ENCODE peak calls at places on chromosome 10, in eight cellular contexts. L is stomach; D is heart right ventricle; F is tibial nerve; C is CD8-positive, alpha-beta memory T cell; W is adrenal gland; U is psoas muscle; K is PC-9. Y is an unnamed sample.

GRCh38 chr10:9166770-9167169 is 1112.3 kb downstream of the GATA3 start:
- DNase-seq in K (no peak), W (no peak), U (no peak), D (no peak), F (no peak), L (no peak), C (no peak), Y (no peak)

GRCh38 chr10:114388275-114388674 is 16.0 kb downstream of the AFAP1L2 start:
- DNase-seq in K (no peak), U (no peak), D (no peak), C (no peak), L (no peak), F (no peak), W (no peak), Y (no peak)

GRCh38 chr10:58773942-58774341 is 261.3 kb downstream of the BICC1 start:
- DNase-seq in L (no peak), W (no peak), K (no peak), F (no peak), U (no peak), C (no peak), D (no peak), Y (no peak)

GRCh38 chr10:24209421-24209770 is 458 bp downstream of the KIAA1217 start:
- DNase-seq in K (no peak), C (no peak), W (peak; percentile 41), D (no peak), L (no peak), F (no peak), U (no peak), Y (no peak)

GRCh38 chr10:59181668-59182067 is 5.2 kb downstream of the PHYHIPL start:
- DNase-seq in F (peak; percentile 21), W (no peak), C (no peak), L (no peak), U (no peak), D (no peak), K (no peak), Y (no peak)

GRCh38 chr10:112820320-112820719 is 129.7 kb upstream of the TCF7L2 start:
- DNase-seq in W (no peak), C (no peak), L (no peak), K (no peak), U (no peak), F (no peak), D (no peak), Y (no peak)

GRCh38 chr10:43610636-43611035 is 4.4 kb downstream of the ZNF485 start:
- DNase-seq in C (no peak), W (no peak), D (no peak), L (no peak), U (no peak), K (no peak), F (no peak), Y (no peak)

GRCh38 chr10:17029581-17030271 is 99.9 kb downstream of the CUBN start:
- DNase-seq in C (peak; percentile 70), D (peak; percentile 49), W (peak; percentile 83), F (peak; percentile 68), K (peak; percentile 11), U (peak; percentile 72), L (peak; percentile 38), Y (no peak)

GRCh38 chr10:116850058-116850611 is 836 bp downstream of the ENO4 start:
- DNase-seq in L (no peak), W (no peak), D (no peak), U (no peak), C (no peak), K (no peak), F (no peak), Y (no peak)

GRCh38 chr10:43259981-43260761 is 6.7 kb downstream of the RASGEF1A start:
- DNase-seq in D (peak; percentile 64), W (peak; percentile 48), L (no peak), F (no peak), U (no peak), K (no peak), C (no peak), Y (peak; percentile 61)

GRCh38 chr10:17144757-17145156 is 15.1 kb upstream of the CUBN start:
- DNase-seq in D (no peak), W (no peak), K (no peak), U (no peak), F (no peak), L (no peak), C (no peak), Y (no peak)

GRCh38 chr10:6053816-6054581 is 8.2 kb downstream of the IL2RA start:
- DNase-seq in K (peak; percentile 31), W (peak; percentile 33), D (peak; percentile 67), F (no peak), L (peak; percentile 68), U (peak; percentile 59), C (no peak), Y (peak; percentile 24)

GRCh38 chr10:80909254-80909653 is 371.6 kb downstream of the SH2D4B start:
- DNase-seq in D (no peak), L (no peak), K (no peak), C (no peak), W (no peak), F (no peak), U (no peak), Y (no peak)

GRCh38 chr10:6353526-6353925 is 150.8 kb downstream of the PFKFB3 start:
- DNase-seq in F (no peak), C (no peak), K (no peak), L (no peak), W (no peak), U (no peak), D (no peak), Y (no peak)

GRCh38 chr10:80408198-80409085 is at the start of gene PRXL2A:
- DNase-seq in C (peak; percentile 81), W (peak; percentile 76), F (peak; percentile 59), L (peak; percentile 81), D (peak; percentile 92), U (peak; percentile 90), K (peak; percentile 91), Y (peak; percentile 98)

GRCh38 chr10:69262249-69262864 is 15.9 kb upstream of the HK1 start:
- DNase-seq in W (no peak), D (no peak), C (no peak), L (no peak), K (no peak), U (no peak), F (no peak), Y (no peak)

DNA sequence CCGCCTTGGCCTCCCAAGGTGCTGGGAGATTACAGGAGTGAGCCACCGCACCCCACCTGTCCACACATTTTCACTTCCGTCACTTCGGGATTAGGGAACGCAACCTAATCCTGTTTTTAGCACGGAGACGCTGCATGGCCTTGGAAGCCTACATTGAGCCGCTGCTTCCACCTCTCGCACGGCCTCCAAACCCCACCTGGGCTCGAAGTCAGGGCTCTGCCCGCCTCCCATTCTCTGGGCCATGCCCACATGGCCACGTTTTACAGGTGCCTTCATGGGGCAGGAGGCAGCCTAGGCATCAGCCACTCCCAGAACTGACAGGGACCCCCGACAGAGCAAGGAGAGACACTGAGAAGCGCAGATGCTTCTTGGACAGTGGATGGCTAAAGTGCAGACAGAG is 100.6 kb downstream of the OAT start:
- DNase-seq in U (no peak), C (no peak), D (no peak), K (no peak), F (no peak), W (no peak), L (peak; percentile 14), Y (no peak)
- H3K27ac ChIP-seq in U (no peak overlapping the region), C (no peak overlapping the region), D (no peak overlapping the region), K (no peak overlapping the region), F (no peak overlapping the region), W (no peak overlapping the region), L (no peak overlapping the region), Y (no peak overlapping the region)

GRCh38 chr10:128465697-128466096 is 339.5 kb upstream of the MKI67 start:
- DNase-seq in L (no peak), F (no peak), C (no peak), W (no peak), U (no peak), D (no peak), K (no peak), Y (no peak)
- H3K9me3 ChIP-seq in L (peaks cover 4% of the 10 kb centered on the region), F (no peaks in the 10 kb centered on the region), C (no peaks in the 10 kb centered on the region), W (no peaks in the 10 kb centered on the region), U (no peaks in the 10 kb centered on the region), D (no peaks in the 10 kb centered on the region), K (no peaks in the 10 kb centered on the region), Y (no peaks in the 10 kb centered on the region)

GRCh38 chr10:84175436-84175835 is 1.8 kb downstream of the GPR15LG start:
- DNase-seq in L (no peak), C (no peak), K (no peak), F (no peak), D (no peak), U (no peak), W (no peak), Y (no peak)

GRCh38 chr10:84172435-84173356 is 905 bp upstream of the GPR15LG start:
- DNase-seq in D (no peak), C (no peak), K (no peak), U (no peak), W (no peak), F (no peak), L (no peak), Y (no peak)

GRCh38 chr10:84176351-84176750 is 2.8 kb downstream of the GPR15LG start:
- DNase-seq in U (no peak), F (no peak), W (no peak), K (no peak), L (no peak), D (no peak), C (no peak), Y (no peak)

GRCh38 chr10:84176836-84177474 is 3.4 kb downstream of the GPR15LG start:
- DNase-seq in U (no peak), C (no peak), W (no peak), F (no peak), L (no peak), K (no peak), D (no peak), Y (peak; percentile 51)

DNA sequence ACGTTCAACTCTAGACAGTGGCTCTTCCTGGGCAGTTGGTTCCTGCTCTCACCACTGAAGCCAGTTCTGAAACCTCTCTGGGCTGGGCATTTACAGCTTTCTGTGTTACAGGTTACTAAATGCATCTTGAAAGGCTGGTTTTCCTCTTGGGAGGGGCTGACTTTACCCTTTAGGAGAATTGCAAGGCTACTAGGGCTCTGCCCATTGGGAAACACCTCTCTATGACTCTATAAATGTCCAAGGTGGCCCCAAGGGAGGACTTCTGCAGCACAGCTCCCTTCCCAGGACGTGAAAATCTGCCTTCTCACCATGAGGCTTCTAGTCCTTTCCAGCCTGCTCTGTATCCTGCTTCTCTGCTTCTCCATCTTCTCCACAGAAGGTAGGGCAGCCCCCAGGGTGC is at the start of gene GPR15LG:
- DNase-seq in C (no peak), F (no peak), W (no peak), U (no peak), L (no peak), D (no peak), K (no peak), Y (no peak)
- H3K27ac ChIP-seq in C (no peak within 1 kb of the TSS), F (no peak within 1 kb of the TSS), W (no peak within 1 kb of the TSS), U (no peak within 1 kb of the TSS), L (no peak within 1 kb of the TSS), D (no peak within 1 kb of the TSS), K (no peak within 1 kb of the TSS), Y (no peak within 1 kb of the TSS)

DNA sequence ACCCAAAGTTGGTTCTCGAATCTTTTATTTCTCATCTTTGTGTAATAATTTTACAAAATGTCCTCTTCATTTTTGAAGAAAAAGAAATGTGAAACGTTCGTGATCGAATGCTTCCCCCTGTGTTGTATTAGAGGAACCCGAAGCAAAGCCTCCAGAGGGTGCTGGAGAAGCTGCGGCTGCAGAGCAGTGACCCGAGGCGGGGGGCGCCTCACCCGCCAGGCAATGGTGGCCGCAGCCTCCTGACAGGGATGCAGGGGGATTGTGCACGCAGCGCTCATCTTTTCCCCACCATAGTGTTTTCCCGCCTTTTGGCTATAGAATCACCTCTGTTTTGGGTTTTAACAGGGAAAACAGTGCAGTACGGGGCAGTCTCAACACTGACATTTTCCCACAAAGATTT is 307.5 kb upstream of the ANKRD30A start:
- DNase-seq in W (no peak), D (no peak), U (no peak), K (no peak), L (no peak), F (no peak), C (no peak), Y (no peak)
- H3K9me3 ChIP-seq in W (no peaks in the 10 kb centered on the region), D (no peaks in the 10 kb centered on the region), U (no peaks in the 10 kb centered on the region), K (no peaks in the 10 kb centered on the region), L (peaks cover 5% of the 10 kb centered on the region), F (no peaks in the 10 kb centered on the region), C (no peaks in the 10 kb centered on the region), Y (no peaks in the 10 kb centered on the region)